ENCODE peak calls at places on chromosomes 2 and 18, in seven cellular contexts. P, Z, U, H, J, S and R are unnamed samples.
A peak's percentile ranks its signal among the peaks of the same experiment; 100 is the strongest.

GRCh38 chr2:15881120-15881433 is 59.3 kb upstream of the MYCN start:
- DNase-seq in P (no peak), Z (no peak), U (no peak), H (no peak), J (no peak), S (no peak), R (no peak)

GRCh38 chr18:68699043-68699442 is 15.9 kb downstream of the TMX3 start:
- DNase-seq in P (no peak), Z (no peak), U (peak; percentile 25), H (no peak), J (no peak), S (peak; percentile 16), R (no peak)

GRCh38 chr18:57942090-57942489 is 101.9 kb upstream of the NEDD4L start:
- DNase-seq in P (no peak), Z (no peak), U (peak; percentile 89), H (no peak), J (peak; percentile 66), S (peak; percentile 69), R (peak; percentile 48)

GRCh38 chr2:9103663-9104277 is 100.3 kb upstream of the MBOAT2 start:
- DNase-seq in P (no peak), Z (no peak), U (peak; percentile 53), H (peak; percentile 41), J (no peak), S (peak; percentile 33), R (peak; percentile 39)

GRCh38 chr2:127157114-127157513 is 50.2 kb upstream of the BIN1 start:
- DNase-seq in P (no peak), Z (no peak), U (no peak), H (no peak), J (no peak), S (no peak), R (no peak)

GRCh38 chr18:37452697-37453385 is 112.8 kb downstream of the CELF4 start:
- DNase-seq in P (no peak), Z (no peak), U (peak; percentile 34), H (no peak), J (no peak), S (no peak), R (peak; percentile 6)

GRCh38 chr2:205161156-205161555 is 521.1 kb upstream of the NRP2 start:
- DNase-seq in P (no peak), Z (no peak), U (no peak), H (no peak), J (no peak), S (no peak), R (no peak)

GRCh38 chr2:169478339-169478738 is 955 bp upstream of the BBS5 start:
- DNase-seq in P (no peak), Z (no peak), U (no peak), H (no peak), J (no peak), S (no peak), R (no peak)

GRCh38 chr2:26942543-26943295 is 27.7 kb upstream of the MAPRE3 start:
- DNase-seq in P (peak; percentile 73), Z (peak; percentile 72), U (peak; percentile 34), H (peak; percentile 78), J (peak; percentile 94), S (peak; percentile 53), R (no peak)

GRCh38 chr18:54269924-54270844 is 867 bp downstream of the POLI start:
- DNase-seq in P (peak; percentile 19), Z (peak; percentile 52), U (peak; percentile 71), H (no peak), J (peak; percentile 90), S (no peak), R (no peak)

GRCh38 chr18:13136056-13136688 is 82.4 kb upstream of the LDLRAD4 start:
- DNase-seq in P (no peak), Z (no peak), U (peak; percentile 3), H (no peak), J (no peak), S (no peak), R (no peak)

GRCh38 chr2:213086566-213086965 is 64.8 kb downstream of the IKZF2 start:
- DNase-seq in P (peak; percentile 70), Z (no peak), U (no peak), H (no peak), J (peak; percentile 70), S (no peak), R (no peak)

GRCh38 chr2:84202166-84202565 is 256.9 kb downstream of the SUCLG1 start:
- DNase-seq in P (no peak), Z (no peak), U (no peak), H (no peak), J (no peak), S (no peak), R (no peak)

GRCh38 chr2:61588566-61588965 is 50.4 kb upstream of the XPO1 start:
- DNase-seq in P (no peak), Z (no peak), U (no peak), H (no peak), J (no peak), S (no peak), R (no peak)

GRCh38 chr2:61582191-61582590 is 44.0 kb upstream of the XPO1 start:
- DNase-seq in P (no peak), Z (no peak), U (peak; percentile 21), H (no peak), J (peak; percentile 83), S (peak; percentile 19), R (no peak)

GRCh38 chr2:61590214-61590613 is 52.1 kb upstream of the XPO1 start:
- DNase-seq in P (no peak), Z (no peak), U (no peak), H (no peak), J (no peak), S (no peak), R (no peak)

DNA sequence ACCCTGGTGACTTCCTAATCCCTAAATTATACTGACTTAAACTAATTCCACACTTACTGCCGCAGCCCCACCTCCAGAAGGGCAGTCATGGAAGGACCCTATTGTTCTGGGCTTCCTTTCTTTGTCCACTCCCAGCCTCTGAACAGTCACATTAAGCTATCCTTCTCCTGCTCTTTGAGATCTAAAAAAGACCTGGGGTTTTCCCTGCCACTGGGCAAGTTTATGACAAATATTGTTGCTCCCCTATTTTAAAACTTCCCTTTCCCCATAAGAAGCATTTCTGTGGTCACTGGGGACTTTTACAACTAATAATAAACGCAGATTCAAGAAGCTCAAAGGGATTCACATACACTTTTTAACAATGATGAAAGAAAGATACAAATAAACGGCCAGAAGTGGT is 47.2 kb upstream of the XPO1 start:
- DNase-seq in P (no peak), Z (peak; percentile 7), U (no peak), H (no peak), J (no peak), S (no peak), R (no peak)
- H3K27ac ChIP-seq in P (no peak overlapping the region), Z (no peak overlapping the region), U (no peak overlapping the region), H (no peak overlapping the region), J (no peak overlapping the region), S (no peak overlapping the region), R (no peak overlapping the region)

DNA sequence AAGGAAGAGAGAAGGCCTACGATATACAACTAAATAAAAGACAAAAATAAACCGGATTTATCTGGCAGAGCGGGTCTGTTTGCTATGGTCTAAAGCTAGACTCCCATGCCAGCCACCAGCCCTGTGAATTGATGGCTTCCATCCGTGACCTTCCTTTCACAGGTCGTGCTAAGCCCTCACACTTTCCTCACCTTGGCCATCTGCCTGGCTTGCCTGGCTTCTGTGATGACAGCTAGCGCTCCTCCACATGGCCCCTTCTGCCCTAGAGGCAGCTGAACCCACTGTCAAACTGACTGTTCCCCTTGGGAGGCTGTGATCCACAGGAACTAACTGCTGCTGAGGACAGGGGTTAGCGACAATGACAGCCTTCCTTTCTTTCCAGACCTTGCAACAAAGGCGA is 32.5 kb downstream of the GAREM1 start:
- DNase-seq in P (peak; percentile 23), Z (no peak), U (no peak), H (no peak), J (peak; percentile 47), S (no peak), R (no peak)
- H3K27ac ChIP-seq in P (peak overlapping the region; percentile 38), Z (no peak overlapping the region), U (no peak overlapping the region), H (no peak overlapping the region), J (no peak overlapping the region), S (no peak overlapping the region), R (no peak overlapping the region)

GRCh38 chr2:46550686-46551404 is 71.5 kb downstream of the TMEM247 start:
- DNase-seq in P (no peak), Z (no peak), U (no peak), H (no peak), J (peak; percentile 56), S (no peak), R (no peak)

GRCh38 chr2:46547223-46548102 is 68.1 kb downstream of the TMEM247 start:
- DNase-seq in P (no peak), Z (no peak), U (no peak), H (no peak), J (peak; percentile 20), S (no peak), R (no peak)

GRCh38 chr2:46549159-46549902 is 70.0 kb downstream of the TMEM247 start:
- DNase-seq in P (no peak), Z (no peak), U (no peak), H (no peak), J (no peak), S (no peak), R (no peak)

GRCh38 chr2:46548103-46548486 is 68.7 kb downstream of the TMEM247 start:
- DNase-seq in P (no peak), Z (no peak), U (no peak), H (no peak), J (no peak), S (no peak), R (no peak)

DNA sequence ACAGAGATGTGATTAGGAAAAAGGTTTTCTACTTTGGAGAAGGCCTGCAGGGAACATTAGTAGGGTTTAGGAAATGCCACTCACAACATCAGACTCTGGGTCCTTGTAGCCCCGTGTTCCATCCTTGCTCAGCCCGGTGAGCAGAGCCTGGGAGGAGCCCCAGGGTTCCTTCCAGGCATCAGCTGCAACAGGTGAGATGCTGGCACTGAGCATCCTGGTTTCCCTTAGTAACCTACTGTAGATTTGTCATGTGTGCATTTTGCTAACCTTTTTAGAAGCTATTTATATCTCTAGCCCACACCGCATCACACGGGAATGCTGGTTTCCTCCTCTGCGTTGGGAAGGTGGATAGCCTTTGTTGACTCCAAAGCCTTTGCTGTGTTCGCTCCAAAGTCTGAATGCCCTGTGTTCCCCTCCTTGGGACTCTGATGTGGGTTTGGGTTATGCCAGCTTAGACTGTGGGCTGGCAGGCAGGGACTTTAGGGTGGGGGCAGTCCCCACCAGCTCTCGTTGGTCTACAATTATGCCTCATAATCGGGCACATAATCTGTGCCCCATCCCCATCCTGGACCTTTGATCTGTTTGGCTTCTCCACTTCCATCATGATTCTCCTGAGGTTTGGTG is 69.3 kb downstream of the TMEM247 start:
- DNase-seq in P (no peak), Z (no peak), U (no peak), H (no peak), J (peak; percentile 6), S (no peak), R (no peak)
- H3K27ac ChIP-seq in P (no peak overlapping the region), Z (peak overlapping the region; percentile 79), U (no peak overlapping the region), H (no peak overlapping the region), J (no peak overlapping the region), S (no peak overlapping the region), R (no peak overlapping the region)

DNA sequence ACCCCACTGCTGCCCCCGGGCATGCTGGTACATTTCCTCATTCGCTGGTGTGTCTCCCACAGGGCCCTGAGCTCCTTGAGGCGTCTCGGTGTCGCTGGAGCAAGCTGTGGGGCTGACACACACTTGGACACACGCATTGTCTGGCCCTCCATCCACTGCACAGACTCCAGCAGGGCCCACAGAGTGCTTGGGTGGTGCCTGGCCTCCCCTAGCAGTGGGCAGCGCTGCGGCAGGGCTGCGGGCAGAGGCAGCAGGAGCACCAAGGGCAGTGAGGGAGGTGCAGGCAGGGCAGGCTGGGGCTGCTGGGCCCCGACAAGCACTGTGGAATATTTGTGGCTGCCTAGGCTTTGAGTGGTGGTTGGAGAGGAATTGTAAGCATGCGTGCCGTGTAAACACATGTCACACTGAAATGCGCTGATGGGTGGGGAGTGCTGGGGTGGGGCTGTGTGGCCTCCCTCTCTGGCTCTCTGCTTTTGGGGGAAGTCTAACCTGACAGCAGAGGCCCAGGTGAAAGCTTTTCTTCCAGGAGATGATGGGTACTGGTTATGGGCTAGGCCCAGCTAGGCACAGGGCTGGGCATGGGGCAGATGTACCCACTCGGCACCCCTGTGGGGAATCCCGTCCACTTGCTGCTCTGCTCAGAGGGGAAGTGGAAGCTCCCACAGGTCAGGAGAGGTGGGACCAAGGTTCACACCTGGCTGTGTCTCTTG is 55.5 kb upstream of the HS6ST1 start:
- DNase-seq in P (no peak), Z (no peak), U (peak; percentile 63), H (peak; percentile 77), J (no peak), S (peak; percentile 29), R (peak; percentile 49)
- H3K27ac ChIP-seq in P (no peak overlapping the region), Z (no peak overlapping the region), U (peak overlapping the region; percentile 43), H (peak overlapping the region; percentile 46), J (no peak overlapping the region), S (peak overlapping the region; percentile 89), R (peak overlapping the region; percentile 66)